ENCODE peak calls at places on chromosomes 1 and 21, in seven cellular contexts. F is upper lobe of left lung, L is kidney, W is uterus, N is pancreas, B is tibial artery, C is keratinocyte. D is an unnamed sample.
A peak's percentile ranks its signal among the peaks of the same experiment; 100 is the strongest.

GRCh38 chr1:155166373-155167165 is 6.5 kb downstream of the KRTCAP2 start:
- DNase-seq in W (peak; percentile 70), N (no peak), C (no peak), L (peak; percentile 88), B (peak; percentile 72), F (no peak), D (no peak)

GRCh38 chr21:36640260-36641244 is 58.4 kb upstream of the SIM2 start:
- DNase-seq in N (no peak), F (no peak), C (no peak), L (no peak), W (no peak), B (no peak), D (no peak)

GRCh38 chr1:203764105-203765028 is 616 bp upstream of the LAX1 start:
- DNase-seq in B (no peak), F (no peak), C (no peak), L (no peak), N (no peak), W (no peak), D (no peak)

GRCh38 chr1:42971848-42972291 is 13.2 kb upstream of the SLC2A1 start:
- DNase-seq in N (no peak), F (no peak), W (no peak), B (no peak), C (no peak), L (no peak), D (no peak)

GRCh38 chr1:225896937-225897549 is 8.1 kb upstream of the LEFTY1 start:
- DNase-seq in C (no peak), W (no peak), F (peak; percentile 63), N (peak; percentile 52), B (no peak), L (peak; percentile 59), D (no peak)

GRCh38 chr1:86375688-86376087 is 20.4 kb downstream of the ODF2L start:
- DNase-seq in F (no peak), B (no peak), N (no peak), W (no peak), L (no peak), C (no peak), D (no peak)

GRCh38 chr1:88276158-88276557 is 407.9 kb upstream of the PKN2 start:
- DNase-seq in C (peak; percentile 4), F (no peak), W (no peak), N (no peak), B (no peak), L (no peak), D (no peak)

GRCh38 chr21:29237110-29238051 is 61.3 kb upstream of the BACH1 start:
- DNase-seq in W (no peak), F (no peak), N (no peak), B (no peak), C (no peak), L (no peak), D (peak; percentile 65)

GRCh38 chr1:212656730-212657129 is 42.9 kb downstream of the BATF3 start:
- DNase-seq in C (no peak), N (no peak), L (no peak), B (no peak), F (no peak), W (no peak), D (no peak)

GRCh38 chr1:155892801-155893200 is 18.3 kb downstream of the RIT1 start:
- DNase-seq in C (no peak), L (no peak), F (no peak), N (no peak), W (no peak), B (no peak), D (no peak)

GRCh38 chr1:155277896-155278688 is 829 bp downstream of the HCN3 start:
- DNase-seq in W (peak; percentile 58), F (peak; percentile 61), N (peak; percentile 57), B (peak; percentile 75), L (peak; percentile 88), C (no peak), D (peak; percentile 59)

GRCh38 chr1:2315711-2316450 is 75.5 kb downstream of the MORN1 start:
- DNase-seq in B (no peak), F (no peak), W (no peak), N (no peak), L (no peak), C (no peak), D (no peak)

GRCh38 chr1:116076831-116077230 is 34.4 kb upstream of the MAB21L3 start:
- DNase-seq in N (no peak), F (no peak), B (no peak), W (no peak), C (peak; percentile 17), L (no peak), D (no peak)

GRCh38 chr21:46212721-46213484 is 15.7 kb downstream of the LSS start:
- DNase-seq in L (peak; percentile 61), F (no peak), N (no peak), C (no peak), W (no peak), B (peak; percentile 60), D (peak; percentile 22)

GRCh38 chr1:8127201-8127641 is 101.1 kb upstream of the ERRFI1 start:
- DNase-seq in W (no peak), F (no peak), N (no peak), C (no peak), L (no peak), B (peak; percentile 63), D (no peak)

GRCh38 chr1:52239708-52240001 is 97.8 kb downstream of the ZFYVE9 start:
- DNase-seq in N (no peak), L (no peak), C (no peak), F (no peak), W (no peak), B (no peak), D (no peak)

GRCh38 chr1:160018900-160019299 is 12.9 kb downstream of the PIGM start:
- DNase-seq in B (no peak), W (no peak), C (no peak), L (no peak), N (no peak), F (no peak), D (no peak)

GRCh38 chr21:41249476-41249875 is 67.1 kb upstream of the FAM3B start:
- DNase-seq in B (no peak), L (no peak), N (no peak), C (no peak), W (no peak), F (no peak), D (no peak)

GRCh38 chr1:6396998-6397397 is 3.4 kb upstream of the ACOT7 start:
- DNase-seq in F (no peak), N (no peak), W (no peak), C (no peak), B (no peak), L (peak; percentile 1), D (no peak)
- TF ChIP-seq CTCF in F (no peak), N (no peak), W (no peak), C (peak; percentile 30), B (no peak), L (no peak), D (no peak)

GRCh38 chr1:101344745-101345144 is 107.9 kb downstream of the S1PR1 start:
- DNase-seq in L (no peak), N (no peak), W (no peak), C (no peak), B (no peak), F (no peak), D (no peak)

GRCh38 chr1:101346419-101346818 is 109.6 kb downstream of the S1PR1 start:
- DNase-seq in W (no peak), B (no peak), N (no peak), F (no peak), C (no peak), L (no peak), D (no peak)
- H3K4me1 ChIP-seq in W (no peaks in the 10 kb centered on the region), B (no peaks in the 10 kb centered on the region), N (no peaks in the 10 kb centered on the region), F (no peaks in the 10 kb centered on the region), C (no peaks in the 10 kb centered on the region), L (no peaks in the 10 kb centered on the region), D (no peaks in the 10 kb centered on the region)

GRCh38 chr1:10106756-10107479 is 74.2 kb downstream of the UBE4B start:
- DNase-seq in N (no peak), F (no peak), L (no peak), W (no peak), C (no peak), B (no peak), D (no peak)
- H3K27ac ChIP-seq in N (no peak overlapping the region), F (no peak overlapping the region), L (no peak overlapping the region), W (peak overlapping the region; percentile 81), C (peak overlapping the region; percentile 16), B (peak overlapping the region; percentile 80), D (no peak overlapping the region)

GRCh38 chr1:219467524-219467923 is 145.4 kb downstream of the ZC3H11B start:
- DNase-seq in B (no peak), W (no peak), F (no peak), N (no peak), C (no peak), L (no peak), D (no peak)

GRCh38 chr1:219465247-219466093 is 147.4 kb downstream of the ZC3H11B start:
- DNase-seq in C (no peak), F (no peak), N (no peak), W (no peak), L (no peak), B (no peak), D (no peak)

GRCh38 chr1:219461891-219462528 is 150.9 kb downstream of the ZC3H11B start:
- DNase-seq in W (no peak), B (no peak), F (no peak), N (no peak), C (no peak), L (no peak), D (no peak)

GRCh38 chr1:219463629-219464028 is 149.3 kb downstream of the ZC3H11B start:
- DNase-seq in F (no peak), C (no peak), N (no peak), L (no peak), W (no peak), B (no peak), D (no peak)

DNA sequence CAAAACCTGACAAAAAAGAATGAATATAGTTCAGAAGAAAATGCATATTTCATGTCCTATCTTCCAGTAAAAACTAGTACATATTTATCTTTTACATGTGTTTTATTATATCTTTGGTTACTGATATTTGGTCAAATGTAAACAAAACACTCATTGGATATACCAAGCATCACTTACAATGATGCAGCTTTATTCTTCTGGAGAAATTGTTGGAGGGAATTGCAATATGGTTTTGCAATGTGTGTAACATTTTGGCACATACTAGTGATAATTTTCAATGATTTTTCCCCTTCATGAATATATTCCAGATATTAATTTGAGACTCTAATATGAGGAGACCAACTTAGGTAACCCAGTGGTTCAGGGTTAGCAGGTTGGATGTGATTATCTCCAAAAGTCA is 146.1 kb downstream of the ZC3H11B start:
- DNase-seq in L (no peak), C (no peak), W (no peak), B (no peak), N (no peak), F (no peak), D (no peak)
- TF ChIP-seq CTCF in L (no peak), C (no peak), W (no peak), B (no peak), N (no peak), F (no peak), D (no peak)

GRCh38 chr1:94616503-94616902 is 74.9 kb upstream of the F3 start:
- DNase-seq in L (no peak), W (no peak), B (no peak), C (no peak), N (no peak), F (no peak), D (no peak)
- H3K4me1 ChIP-seq in L (no peaks in the 10 kb centered on the region), W (no peaks in the 10 kb centered on the region), B (no peaks in the 10 kb centered on the region), C (peaks cover 47% of the 10 kb centered on the region), N (peaks cover 15% of the 10 kb centered on the region), F (peaks cover 12% of the 10 kb centered on the region), D (no peaks in the 10 kb centered on the region)

DNA sequence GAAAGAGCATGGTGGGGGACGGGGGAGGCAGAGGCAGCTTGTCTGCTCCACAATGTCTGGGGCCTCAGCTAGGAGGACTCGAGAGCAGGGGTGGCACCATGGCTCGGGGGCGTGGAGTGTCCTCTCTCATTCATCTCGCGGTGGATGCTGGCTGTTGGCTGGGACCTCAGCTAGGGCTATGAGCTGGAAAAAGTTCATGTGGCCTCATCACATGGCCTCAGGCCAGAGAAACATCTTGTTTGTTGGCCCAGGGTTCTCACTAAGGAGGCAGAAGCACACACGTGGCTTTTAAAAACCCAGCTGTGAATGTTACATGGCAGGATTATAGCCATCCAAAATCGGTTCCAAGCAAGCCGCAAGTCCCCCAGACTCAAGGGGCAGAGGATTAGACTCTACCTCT is 6.2 kb upstream of the CENPS start:
- DNase-seq in N (no peak), L (peak; percentile 54), W (no peak), C (no peak), F (no peak), B (no peak), D (no peak)
- H3K27ac ChIP-seq in N (no peak overlapping the region), L (no peak overlapping the region), W (no peak overlapping the region), C (no peak overlapping the region), F (no peak overlapping the region), B (no peak overlapping the region), D (no peak overlapping the region)

D was measured in breast epithelium.